ENCODE peak calls at places on chromosomes 11 and 22, in eight cellular contexts. One of them, this sample, is unnamed.

GRCh38 chr11:7540830-7541555 is 27.2 kb downstream of the PPFIBP2 start:
- DNase-seq in CD4-positive, alpha-beta T cell: no peak
- DNase-seq in stimulated activated naive CD4-positive, alpha-beta T cell: no peak
- DNase-seq in endothelial cell: no peak
- DNase-seq in skeletal muscle cell: no peak
- DNase-seq in activated CD4-positive, alpha-beta T cell treated with anti-CD3 and anti-CD28 coated beads, Interleukin-2, amount 50 U/mL, for 24 hours: no peak
- DNase-seq in ACHN: no peak
- DNase-seq in A549: no peak
- DNase-seq in this sample: no peak

GRCh38 chr22:29351891-29352290 is 36.4 kb upstream of the RASL10A start:
- DNase-seq in CD4-positive, alpha-beta T cell: no peak
- DNase-seq in stimulated activated naive CD4-positive, alpha-beta T cell: no peak
- DNase-seq in endothelial cell: no peak
- DNase-seq in skeletal muscle cell: no peak
- DNase-seq in activated CD4-positive, alpha-beta T cell treated with anti-CD3 and anti-CD28 coated beads, Interleukin-2, amount 50 U/mL, for 24 hours: no peak
- DNase-seq in ACHN: no peak
- DNase-seq in A549: no peak
- DNase-seq in this sample: no peak

GRCh38 chr11:12123177-12123576 is 12.8 kb downstream of the MICAL2 start:
- DNase-seq in CD4-positive, alpha-beta T cell: no peak
- DNase-seq in stimulated activated naive CD4-positive, alpha-beta T cell: no peak
- DNase-seq in endothelial cell: no peak
- DNase-seq in skeletal muscle cell: peak
- DNase-seq in activated CD4-positive, alpha-beta T cell treated with anti-CD3 and anti-CD28 coated beads, Interleukin-2, amount 50 U/mL, for 24 hours: no peak
- DNase-seq in ACHN: no peak
- DNase-seq in A549: no peak
- DNase-seq in this sample: peak

GRCh38 chr11:76577199-76577920 is 93.2 kb downstream of the LRRC32 start:
- DNase-seq in CD4-positive, alpha-beta T cell: no peak
- DNase-seq in stimulated activated naive CD4-positive, alpha-beta T cell: no peak
- DNase-seq in endothelial cell: no peak
- DNase-seq in skeletal muscle cell: peak
- DNase-seq in activated CD4-positive, alpha-beta T cell treated with anti-CD3 and anti-CD28 coated beads, Interleukin-2, amount 50 U/mL, for 24 hours: no peak
- DNase-seq in ACHN: peak
- DNase-seq in A549: peak
- DNase-seq in this sample: peak

GRCh38 chr11:11306855-11307254 is 46.2 kb downstream of the CSNK2A3 start:
- DNase-seq in CD4-positive, alpha-beta T cell: no peak
- DNase-seq in stimulated activated naive CD4-positive, alpha-beta T cell: no peak
- DNase-seq in endothelial cell: no peak
- DNase-seq in skeletal muscle cell: no peak
- DNase-seq in activated CD4-positive, alpha-beta T cell treated with anti-CD3 and anti-CD28 coated beads, Interleukin-2, amount 50 U/mL, for 24 hours: no peak
- DNase-seq in ACHN: no peak
- DNase-seq in A549: no peak
- DNase-seq in this sample: no peak

GRCh38 chr22:49015459-49015858 is 812.2 kb downstream of the BRD1 start:
- DNase-seq in CD4-positive, alpha-beta T cell: peak
- DNase-seq in stimulated activated naive CD4-positive, alpha-beta T cell: no peak
- DNase-seq in endothelial cell: no peak
- DNase-seq in skeletal muscle cell: no peak
- DNase-seq in activated CD4-positive, alpha-beta T cell treated with anti-CD3 and anti-CD28 coated beads, Interleukin-2, amount 50 U/mL, for 24 hours: no peak
- DNase-seq in ACHN: no peak
- DNase-seq in A549: no peak
- DNase-seq in this sample: no peak

GRCh38 chr11:12430912-12431311 is 53.5 kb downstream of the PARVA start:
- DNase-seq in CD4-positive, alpha-beta T cell: no peak
- DNase-seq in stimulated activated naive CD4-positive, alpha-beta T cell: no peak
- DNase-seq in endothelial cell: no peak
- DNase-seq in skeletal muscle cell: peak
- DNase-seq in activated CD4-positive, alpha-beta T cell treated with anti-CD3 and anti-CD28 coated beads, Interleukin-2, amount 50 U/mL, for 24 hours: no peak
- DNase-seq in ACHN: no peak
- DNase-seq in A549: peak
- DNase-seq in this sample: peak

GRCh38 chr22:37496651-37497599 is 10.7 kb upstream of the MFNG start:
- DNase-seq in CD4-positive, alpha-beta T cell: no peak
- DNase-seq in stimulated activated naive CD4-positive, alpha-beta T cell: no peak
- DNase-seq in endothelial cell: no peak
- DNase-seq in skeletal muscle cell: peak
- DNase-seq in activated CD4-positive, alpha-beta T cell treated with anti-CD3 and anti-CD28 coated beads, Interleukin-2, amount 50 U/mL, for 24 hours: no peak
- DNase-seq in ACHN: peak
- DNase-seq in A549: peak
- DNase-seq in this sample: peak

GRCh38 chr11:42770444-42771065 is 541.2 kb upstream of the API5 start:
- DNase-seq in CD4-positive, alpha-beta T cell: no peak
- DNase-seq in stimulated activated naive CD4-positive, alpha-beta T cell: no peak
- DNase-seq in endothelial cell: peak
- DNase-seq in skeletal muscle cell: no peak
- DNase-seq in activated CD4-positive, alpha-beta T cell treated with anti-CD3 and anti-CD28 coated beads, Interleukin-2, amount 50 U/mL, for 24 hours: no peak
- DNase-seq in ACHN: peak
- DNase-seq in A549: peak
- DNase-seq in this sample: no peak

GRCh38 chr11:18461909-18462308 is 6.3 kb downstream of the LDHAL6A start:
- DNase-seq in CD4-positive, alpha-beta T cell: no peak
- DNase-seq in stimulated activated naive CD4-positive, alpha-beta T cell: no peak
- DNase-seq in endothelial cell: no peak
- DNase-seq in skeletal muscle cell: no peak
- DNase-seq in activated CD4-positive, alpha-beta T cell treated with anti-CD3 and anti-CD28 coated beads, Interleukin-2, amount 50 U/mL, for 24 hours: no peak
- DNase-seq in ACHN: no peak
- DNase-seq in A549: no peak
- DNase-seq in this sample: no peak

GRCh38 chr11:28209906-28210305 is 101.7 kb downstream of the METTL15 start:
- DNase-seq in CD4-positive, alpha-beta T cell: no peak
- DNase-seq in stimulated activated naive CD4-positive, alpha-beta T cell: no peak
- DNase-seq in endothelial cell: no peak
- DNase-seq in skeletal muscle cell: no peak
- DNase-seq in activated CD4-positive, alpha-beta T cell treated with anti-CD3 and anti-CD28 coated beads, Interleukin-2, amount 50 U/mL, for 24 hours: no peak
- DNase-seq in ACHN: no peak
- DNase-seq in A549: no peak
- DNase-seq in this sample: no peak

GRCh38 chr11:114762437-114762836 is 84.1 kb downstream of the NXPE2 start:
- DNase-seq in CD4-positive, alpha-beta T cell: no peak
- DNase-seq in stimulated activated naive CD4-positive, alpha-beta T cell: no peak
- DNase-seq in endothelial cell: peak
- DNase-seq in skeletal muscle cell: peak
- DNase-seq in activated CD4-positive, alpha-beta T cell treated with anti-CD3 and anti-CD28 coated beads, Interleukin-2, amount 50 U/mL, for 24 hours: no peak
- DNase-seq in ACHN: peak
- DNase-seq in A549: peak
- DNase-seq in this sample: peak